ENCODE peak calls at places on chromosomes 3 and 15, in nine cellular contexts. Y, D, F, M, E, P, T, L and I are unnamed samples.

GRCh38 chr15:52213206-52213605 is 22.0 kb upstream of the GNB5 start:
- DNase-seq in F (no peak), E (no peak), Y (no peak), D (no peak), P (no peak), M (no peak), L (no peak), T (no peak), I (no peak)

GRCh38 chr15:92164327-92165000 is 229.2 kb upstream of the ST8SIA2 start:
- DNase-seq in E (no peak), M (no peak), L (no peak), F (no peak), D (peak; percentile 0), Y (no peak), T (no peak), P (peak; percentile 69), I (no peak)

GRCh38 chr3:131655076-131655685 is 152.4 kb upstream of the MRPL3 start:
- DNase-seq in Y (no peak), D (no peak), L (no peak), P (no peak), E (no peak), T (no peak), F (no peak), M (no peak), I (no peak)

GRCh38 chr3:64983583-64984359 is 296.0 kb upstream of the ADAMTS9 start:
- DNase-seq in L (no peak), P (no peak), M (no peak), D (no peak), E (no peak), F (no peak), Y (peak; percentile 16), T (no peak), I (no peak)

GRCh38 chr3:98962189-98962930 is 60.9 kb upstream of the DCBLD2 start:
- DNase-seq in L (no peak), P (no peak), T (no peak), F (no peak), Y (no peak), D (peak; percentile 84), M (no peak), E (no peak), I (no peak)

GRCh38 chr15:48440084-48440483 is 108.9 kb downstream of the DUT start:
- DNase-seq in D (peak; percentile 63), P (peak; percentile 85), L (peak; percentile 48), Y (no peak), F (peak; percentile 62), E (peak; percentile 29), M (no peak), T (no peak), I (peak; percentile 30)

GRCh38 chr3:108970561-108970960 is 16.9 kb upstream of the GUCA1C start:
- DNase-seq in P (no peak), Y (no peak), D (no peak), L (no peak), E (no peak), M (no peak), F (no peak), T (no peak), I (no peak)

GRCh38 chr3:48301814-48302194 is 31.7 kb downstream of the SPINK8 start:
- DNase-seq in D (no peak), L (peak; percentile 29), T (peak; percentile 67), Y (no peak), P (no peak), E (no peak), F (no peak), M (no peak), I (peak; percentile 36)

GRCh38 chr3:125641901-125642300 is 46.6 kb upstream of the OSBPL11 start:
- DNase-seq in Y (no peak), P (no peak), L (no peak), D (no peak), T (no peak), M (no peak), E (no peak), F (no peak), I (no peak)

GRCh38 chr3:125644036-125645025 is 49.0 kb upstream of the OSBPL11 start:
- DNase-seq in D (peak; percentile 45), P (no peak), E (peak; percentile 22), L (peak; percentile 59), Y (peak; percentile 40), F (no peak), T (peak; percentile 68), M (no peak), I (peak; percentile 60)

GRCh38 chr3:125643127-125643526 is 47.8 kb upstream of the OSBPL11 start:
- DNase-seq in F (no peak), D (no peak), E (no peak), Y (no peak), M (no peak), P (no peak), T (no peak), L (no peak), I (no peak)

GRCh38 chr3:125647318-125648014 is 52.2 kb upstream of the OSBPL11 start:
- DNase-seq in F (peak; percentile 73), M (no peak), L (no peak), P (peak; percentile 71), D (no peak), Y (no peak), E (no peak), T (no peak), I (peak; percentile 78)

DNA sequence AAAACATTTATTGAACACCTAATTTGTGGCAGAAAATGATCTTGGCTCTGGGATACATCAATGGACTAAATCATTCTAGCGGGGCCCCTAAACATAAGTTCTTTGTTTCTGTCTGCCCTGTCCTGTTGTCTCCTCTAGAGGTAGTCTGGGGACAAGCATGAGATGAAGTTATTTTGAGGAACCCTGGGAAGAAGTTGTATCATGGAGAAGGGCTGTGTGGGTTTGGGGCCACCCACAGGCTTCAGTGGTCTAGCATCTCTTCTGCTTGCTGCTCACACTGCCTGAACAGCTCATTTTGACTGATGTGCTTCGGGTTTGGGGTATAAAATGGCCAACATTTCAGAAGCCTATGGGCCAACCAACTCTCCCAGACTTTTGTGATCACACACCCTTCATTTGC is 50.3 kb upstream of the OSBPL11 start:
- DNase-seq in L (no peak), E (no peak), D (no peak), M (no peak), T (no peak), Y (no peak), P (no peak), F (no peak), I (no peak)
- H3K27ac ChIP-seq in L (no peak overlapping the region), E (no peak overlapping the region), D (no peak overlapping the region), M (no peak overlapping the region), T (no peak overlapping the region), Y (no peak overlapping the region), P (no peak overlapping the region), F (no peak overlapping the region), I (peak overlapping the region; percentile 74)

GRCh38 chr3:150603090-150603887 is at the start of gene SELENOT:
- DNase-seq in P (peak; percentile 98), D (peak; percentile 96), L (peak; percentile 93), Y (peak; percentile 96), F (peak; percentile 96), T (peak; percentile 96), E (peak; percentile 94), M (peak; percentile 96), I (peak; percentile 94)
- H3K4me1 ChIP-seq in P (peaks cover 11% of the 10 kb centered on the region), D (peaks cover 8% of the 10 kb centered on the region), L (peaks cover 40% of the 10 kb centered on the region), Y (peaks cover 43% of the 10 kb centered on the region), F (peaks cover 11% of the 10 kb centered on the region), T (peaks cover 33% of the 10 kb centered on the region), E (peaks cover 74% of the 10 kb centered on the region), M (peaks cover 45% of the 10 kb centered on the region), I (peaks cover 9% of the 10 kb centered on the region)

GRCh38 chr15:78302579-78302978 is 3.2 kb upstream of the SKIC8 start:
- DNase-seq in Y (no peak), F (no peak), P (no peak), L (no peak), M (no peak), E (no peak), D (peak; percentile 43), T (no peak), I (no peak)

GRCh38 chr15:78301326-78301725 is 1.9 kb upstream of the SKIC8 start:
- DNase-seq in T (no peak), E (no peak), D (peak; percentile 3), Y (no peak), M (no peak), F (no peak), P (no peak), L (no peak), I (no peak)

GRCh38 chr15:78301813-78302212 is 2.4 kb upstream of the SKIC8 start:
- DNase-seq in Y (no peak), M (no peak), D (peak; percentile 9), T (no peak), P (no peak), L (no peak), E (no peak), F (no peak), I (no peak)

GRCh38 chr15:78299302-78300102 is at the start of gene SKIC8:
- DNase-seq in E (peak; percentile 92), D (peak; percentile 95), T (peak; percentile 95), Y (peak; percentile 93), L (peak; percentile 92), P (peak; percentile 97), F (peak; percentile 95), M (peak; percentile 94), I (peak; percentile 93)

GRCh38 chr15:78298983-78299301 is 467 bp downstream of the SKIC8 start:
- DNase-seq in P (no peak), M (no peak), T (no peak), Y (no peak), E (no peak), L (no peak), F (no peak), D (peak; percentile 69), I (no peak)
- H3K27ac ChIP-seq in P (no peak overlapping the region), M (peak overlapping the region; percentile 56), T (peak overlapping the region; percentile 85), Y (peak overlapping the region; percentile 87), E (peak overlapping the region; percentile 82), L (peak overlapping the region; percentile 88), F (no peak overlapping the region), D (peak overlapping the region; percentile 48), I (peak overlapping the region; percentile 75)

GRCh38 chr3:172059532-172059931 is 20.2 kb downstream of the FNDC3B start:
- DNase-seq in Y (no peak), D (no peak), P (no peak), L (no peak), E (no peak), F (no peak), M (no peak), T (no peak), I (no peak)

GRCh38 chr3:172057624-172058023 is 18.2 kb downstream of the FNDC3B start:
- DNase-seq in L (no peak), E (no peak), F (no peak), Y (no peak), M (no peak), P (no peak), D (no peak), T (no peak), I (no peak)

GRCh38 chr3:172054115-172054764 is 14.9 kb downstream of the FNDC3B start:
- DNase-seq in D (no peak), T (no peak), P (no peak), Y (no peak), F (no peak), M (no peak), E (no peak), L (no peak), I (no peak)

GRCh38 chr3:172057059-172057458 is 17.7 kb downstream of the FNDC3B start:
- DNase-seq in E (no peak), M (no peak), T (no peak), D (no peak), P (no peak), L (no peak), F (no peak), Y (no peak), I (no peak)

DNA sequence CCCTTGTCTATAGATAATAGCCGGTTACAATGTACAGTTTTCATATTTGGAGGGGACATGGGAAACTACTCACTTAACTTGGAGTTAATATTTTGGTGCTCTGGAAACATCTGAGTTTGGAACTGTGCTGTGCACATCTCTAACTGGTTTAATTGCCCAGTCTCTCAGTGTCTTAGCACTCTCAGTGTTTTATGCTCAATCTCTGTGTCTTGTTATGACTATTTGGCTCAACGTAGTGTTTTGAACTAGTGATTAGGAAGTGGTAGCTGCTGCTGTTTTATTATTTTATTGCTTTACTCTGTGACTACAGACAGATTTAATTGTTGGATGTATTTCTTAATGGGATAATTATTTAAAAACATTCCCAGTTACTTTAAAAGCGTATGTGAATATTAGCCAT is 17.0 kb downstream of the FNDC3B start:
- DNase-seq in T (no peak), Y (no peak), F (no peak), D (no peak), E (no peak), P (no peak), M (peak; percentile 44), L (no peak), I (no peak)
- H3K4me1 ChIP-seq in T (peaks cover 33% of the 10 kb centered on the region), Y (peaks cover 95% of the 10 kb centered on the region), F (peaks cover 3% of the 10 kb centered on the region), D (peaks cover 6% of the 10 kb centered on the region), E (peaks cover 95% of the 10 kb centered on the region), P (peaks cover 7% of the 10 kb centered on the region), M (peaks cover 33% of the 10 kb centered on the region), L (peaks cover 64% of the 10 kb centered on the region), I (peaks cover 41% of the 10 kb centered on the region)